ENCODE peak calls at places on chromosomes 11 and 22, in eight cellular contexts. One of them, this sample, is unnamed.

GRCh38 chr11:13008625-13009475 is at the start of gene RASSF10:
- DNase-seq in cardiac fibroblast: peak
- DNase-seq in CD8-positive, alpha-beta T cell: no peak
- DNase-seq in fibroblast of pulmonary artery: peak
- DNase-seq in transverse colon: peak
- DNase-seq in IMR-90: no peak
- DNase-seq in astrocyte of the spinal cord: peak
- DNase-seq in left lung: peak
- DNase-seq in this sample: no peak

GRCh38 chr22:36937319-36938027 is 24.0 kb downstream of the CSF2RB start:
- DNase-seq in cardiac fibroblast: no peak
- DNase-seq in CD8-positive, alpha-beta T cell: no peak
- DNase-seq in fibroblast of pulmonary artery: no peak
- DNase-seq in transverse colon: no peak
- DNase-seq in IMR-90: no peak
- DNase-seq in astrocyte of the spinal cord: no peak
- DNase-seq in left lung: no peak
- DNase-seq in this sample: no peak

GRCh38 chr11:116913000-116913399 is 75.6 kb upstream of the APOA1 start:
- DNase-seq in cardiac fibroblast: peak
- DNase-seq in CD8-positive, alpha-beta T cell: no peak
- DNase-seq in fibroblast of pulmonary artery: peak
- DNase-seq in transverse colon: no peak
- DNase-seq in IMR-90: peak
- DNase-seq in astrocyte of the spinal cord: peak
- DNase-seq in left lung: no peak
- DNase-seq in this sample: no peak

GRCh38 chr11:85803920-85804319 is 7.0 kb downstream of the SYTL2 start:
- DNase-seq in cardiac fibroblast: no peak
- DNase-seq in CD8-positive, alpha-beta T cell: no peak
- DNase-seq in fibroblast of pulmonary artery: no peak
- DNase-seq in transverse colon: no peak
- DNase-seq in IMR-90: no peak
- DNase-seq in astrocyte of the spinal cord: no peak
- DNase-seq in left lung: no peak
- DNase-seq in this sample: no peak

GRCh38 chr11:776459-777287 is 614 bp downstream of the GATD1 start:
- DNase-seq in cardiac fibroblast: peak
- DNase-seq in CD8-positive, alpha-beta T cell: no peak
- DNase-seq in fibroblast of pulmonary artery: no peak
- DNase-seq in transverse colon: no peak
- DNase-seq in IMR-90: no peak
- DNase-seq in astrocyte of the spinal cord: no peak
- DNase-seq in left lung: peak
- DNase-seq in this sample: no peak

GRCh38 chr11:27290261-27290660 is 72.8 kb downstream of the CCDC34 start:
- DNase-seq in cardiac fibroblast: no peak
- DNase-seq in CD8-positive, alpha-beta T cell: no peak
- DNase-seq in fibroblast of pulmonary artery: no peak
- DNase-seq in transverse colon: no peak
- DNase-seq in IMR-90: no peak
- DNase-seq in astrocyte of the spinal cord: no peak
- DNase-seq in left lung: no peak
- DNase-seq in this sample: no peak

GRCh38 chr11:128582496-128583366 is 4.6 kb downstream of the ETS1 start:
- DNase-seq in cardiac fibroblast: peak
- DNase-seq in CD8-positive, alpha-beta T cell: no peak
- DNase-seq in fibroblast of pulmonary artery: peak
- DNase-seq in transverse colon: no peak
- DNase-seq in IMR-90: peak
- DNase-seq in astrocyte of the spinal cord: peak
- DNase-seq in left lung: no peak
- DNase-seq in this sample: no peak

GRCh38 chr11:134074766-134075165 is 5.9 kb downstream of the JAM3 start:
- DNase-seq in cardiac fibroblast: no peak
- DNase-seq in CD8-positive, alpha-beta T cell: no peak
- DNase-seq in fibroblast of pulmonary artery: no peak
- DNase-seq in transverse colon: no peak
- DNase-seq in IMR-90: no peak
- DNase-seq in astrocyte of the spinal cord: no peak
- DNase-seq in left lung: no peak
- DNase-seq in this sample: no peak

GRCh38 chr11:19951558-19952083 is 208.7 kb downstream of the DBX1 start:
- DNase-seq in cardiac fibroblast: peak
- DNase-seq in CD8-positive, alpha-beta T cell: no peak
- DNase-seq in fibroblast of pulmonary artery: peak
- DNase-seq in transverse colon: no peak
- DNase-seq in IMR-90: peak
- DNase-seq in astrocyte of the spinal cord: peak
- DNase-seq in left lung: no peak
- DNase-seq in this sample: peak
- H3K4me3 ChIP-seq in cardiac fibroblast: no peak
- H3K4me3 ChIP-seq in CD8-positive, alpha-beta T cell: no peak
- H3K4me3 ChIP-seq in fibroblast of pulmonary artery: no peak
- H3K4me3 ChIP-seq in transverse colon: no peak
- H3K4me3 ChIP-seq in IMR-90: no peak
- H3K4me3 ChIP-seq in astrocyte of the spinal cord: no peak
- H3K4me3 ChIP-seq in left lung: no peak
- H3K4me3 ChIP-seq in this sample: no peak

GRCh38 chr11:8809605-8810272 is 101.2 kb upstream of the AKIP1 start:
- DNase-seq in cardiac fibroblast: no peak
- DNase-seq in CD8-positive, alpha-beta T cell: no peak
- DNase-seq in fibroblast of pulmonary artery: no peak
- DNase-seq in transverse colon: no peak
- DNase-seq in IMR-90: no peak
- DNase-seq in astrocyte of the spinal cord: no peak
- DNase-seq in left lung: no peak
- DNase-seq in this sample: peak
- H3K4me3 ChIP-seq in cardiac fibroblast: peak
- H3K4me3 ChIP-seq in CD8-positive, alpha-beta T cell: no peak
- H3K4me3 ChIP-seq in fibroblast of pulmonary artery: peak
- H3K4me3 ChIP-seq in transverse colon: peak
- H3K4me3 ChIP-seq in IMR-90: peak
- H3K4me3 ChIP-seq in astrocyte of the spinal cord: peak
- H3K4me3 ChIP-seq in left lung: peak
- H3K4me3 ChIP-seq in this sample: no peak

DNA sequence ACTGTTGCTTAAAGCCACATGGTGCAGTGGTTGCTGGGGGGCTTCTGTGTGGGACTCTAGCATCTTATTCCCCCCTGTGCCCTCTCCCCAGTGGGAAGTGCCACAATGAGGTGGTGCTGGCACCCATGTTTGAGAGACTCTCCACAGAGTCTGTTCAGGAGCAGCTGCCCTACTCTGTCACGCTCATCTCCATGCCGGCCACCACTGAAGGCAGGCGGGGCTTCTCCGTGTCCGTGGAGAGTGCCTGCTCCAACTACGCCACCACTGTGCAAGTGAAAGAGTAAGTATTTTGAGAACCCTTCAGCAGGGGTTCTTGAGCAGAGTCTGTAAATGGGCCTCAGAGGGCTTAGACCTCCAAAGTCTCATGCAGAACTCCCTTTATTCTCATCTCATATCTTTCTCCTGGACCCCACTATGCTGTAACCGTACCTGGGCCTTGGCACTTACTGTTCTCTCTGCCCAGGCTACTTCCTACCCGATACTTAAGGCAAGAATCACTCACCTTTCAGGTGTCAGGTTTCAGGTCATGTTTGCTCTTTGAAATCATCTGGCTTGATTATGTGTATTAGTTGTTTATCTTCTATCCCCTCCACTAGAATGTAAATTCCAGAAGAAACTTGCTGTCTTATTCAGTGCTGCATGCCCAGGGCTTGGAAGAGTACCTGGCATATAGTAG is 32.4 kb downstream of the PIK3IP1 start:
- DNase-seq in cardiac fibroblast: no peak
- DNase-seq in CD8-positive, alpha-beta T cell: no peak
- DNase-seq in fibroblast of pulmonary artery: no peak
- DNase-seq in transverse colon: no peak
- DNase-seq in IMR-90: no peak
- DNase-seq in astrocyte of the spinal cord: no peak
- DNase-seq in left lung: no peak
- DNase-seq in this sample: no peak
- H3K4me3 ChIP-seq in cardiac fibroblast: no peak
- H3K4me3 ChIP-seq in CD8-positive, alpha-beta T cell: no peak
- H3K4me3 ChIP-seq in fibroblast of pulmonary artery: no peak
- H3K4me3 ChIP-seq in transverse colon: no peak
- H3K4me3 ChIP-seq in IMR-90: no peak
- H3K4me3 ChIP-seq in astrocyte of the spinal cord: no peak
- H3K4me3 ChIP-seq in left lung: no peak
- H3K4me3 ChIP-seq in this sample: no peak

GRCh38 chr11:64304032-64304315 is 1.4 kb upstream of the ESRRA start:
- DNase-seq in cardiac fibroblast: no peak
- DNase-seq in CD8-positive, alpha-beta T cell: no peak
- DNase-seq in fibroblast of pulmonary artery: no peak
- DNase-seq in transverse colon: no peak
- DNase-seq in IMR-90: no peak
- DNase-seq in astrocyte of the spinal cord: no peak
- DNase-seq in left lung: peak
- DNase-seq in this sample: no peak
- H3K4me3 ChIP-seq in cardiac fibroblast: peak
- H3K4me3 ChIP-seq in CD8-positive, alpha-beta T cell: peak
- H3K4me3 ChIP-seq in fibroblast of pulmonary artery: peak
- H3K4me3 ChIP-seq in transverse colon: no peak
- H3K4me3 ChIP-seq in IMR-90: no peak
- H3K4me3 ChIP-seq in astrocyte of the spinal cord: no peak
- H3K4me3 ChIP-seq in left lung: peak
- H3K4me3 ChIP-seq in this sample: peak

GRCh38 chr22:20130319-20130718 is 1.3 kb upstream of the ZDHHC8 start:
- DNase-seq in cardiac fibroblast: no peak
- DNase-seq in CD8-positive, alpha-beta T cell: no peak
- DNase-seq in fibroblast of pulmonary artery: no peak
- DNase-seq in transverse colon: no peak
- DNase-seq in IMR-90: no peak
- DNase-seq in astrocyte of the spinal cord: no peak
- DNase-seq in left lung: no peak
- DNase-seq in this sample: peak
- H3K4me3 ChIP-seq in cardiac fibroblast: no peak
- H3K4me3 ChIP-seq in CD8-positive, alpha-beta T cell: no peak
- H3K4me3 ChIP-seq in fibroblast of pulmonary artery: no peak
- H3K4me3 ChIP-seq in transverse colon: no peak
- H3K4me3 ChIP-seq in IMR-90: no peak
- H3K4me3 ChIP-seq in astrocyte of the spinal cord: no peak
- H3K4me3 ChIP-seq in left lung: no peak
- H3K4me3 ChIP-seq in this sample: no peak

DNA sequence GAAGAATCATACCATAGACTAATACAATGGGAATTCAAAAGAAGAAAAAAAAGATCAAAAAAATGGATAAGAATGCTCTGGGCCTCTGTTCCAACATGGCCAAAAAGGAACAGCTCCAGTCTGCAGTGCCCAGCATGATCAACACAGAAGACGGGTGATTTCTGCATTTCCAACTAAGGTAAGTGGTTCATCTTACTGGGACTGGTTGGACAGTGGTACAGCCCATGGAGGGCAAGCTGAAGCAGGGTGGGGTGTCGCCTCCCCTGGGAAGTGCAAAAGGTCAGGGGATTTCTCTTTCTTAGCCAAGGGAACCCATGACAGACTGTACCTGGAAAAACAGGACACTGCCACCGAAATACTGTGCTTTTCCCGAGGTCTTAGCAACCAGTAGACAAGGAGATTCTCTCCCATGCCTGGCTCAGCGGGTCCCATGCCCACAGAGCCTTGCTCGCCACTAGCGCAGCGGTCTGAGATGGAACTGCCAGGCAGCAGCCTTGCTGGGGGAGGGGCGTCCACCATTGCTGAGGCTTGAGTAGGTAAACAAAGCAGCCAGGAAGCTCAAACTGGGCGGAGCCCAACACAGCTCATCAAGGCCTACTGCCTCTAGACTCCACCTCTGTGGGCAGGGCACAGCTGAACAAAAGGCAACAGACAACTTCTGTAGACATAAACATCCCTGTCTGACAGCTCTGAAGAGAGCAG is 428.4 kb downstream of the MN1 start:
- DNase-seq in cardiac fibroblast: no peak
- DNase-seq in CD8-positive, alpha-beta T cell: no peak
- DNase-seq in fibroblast of pulmonary artery: no peak
- DNase-seq in transverse colon: peak
- DNase-seq in IMR-90: no peak
- DNase-seq in astrocyte of the spinal cord: no peak
- DNase-seq in left lung: no peak
- DNase-seq in this sample: no peak
- H3K4me3 ChIP-seq in cardiac fibroblast: no peak
- H3K4me3 ChIP-seq in CD8-positive, alpha-beta T cell: no peak
- H3K4me3 ChIP-seq in fibroblast of pulmonary artery: no peak
- H3K4me3 ChIP-seq in transverse colon: no peak
- H3K4me3 ChIP-seq in IMR-90: no peak
- H3K4me3 ChIP-seq in astrocyte of the spinal cord: no peak
- H3K4me3 ChIP-seq in left lung: no peak
- H3K4me3 ChIP-seq in this sample: no peak

GRCh38 chr11:123300874-123301695 is 106.0 kb upstream of the CLMP start:
- DNase-seq in cardiac fibroblast: peak
- DNase-seq in CD8-positive, alpha-beta T cell: no peak
- DNase-seq in fibroblast of pulmonary artery: peak
- DNase-seq in transverse colon: no peak
- DNase-seq in IMR-90: peak
- DNase-seq in astrocyte of the spinal cord: peak
- DNase-seq in left lung: no peak
- DNase-seq in this sample: peak
- H3K4me3 ChIP-seq in cardiac fibroblast: peak
- H3K4me3 ChIP-seq in CD8-positive, alpha-beta T cell: no peak
- H3K4me3 ChIP-seq in fibroblast of pulmonary artery: no peak
- H3K4me3 ChIP-seq in transverse colon: no peak
- H3K4me3 ChIP-seq in IMR-90: no peak
- H3K4me3 ChIP-seq in astrocyte of the spinal cord: no peak
- H3K4me3 ChIP-seq in left lung: peak
- H3K4me3 ChIP-seq in this sample: no peak

DNA sequence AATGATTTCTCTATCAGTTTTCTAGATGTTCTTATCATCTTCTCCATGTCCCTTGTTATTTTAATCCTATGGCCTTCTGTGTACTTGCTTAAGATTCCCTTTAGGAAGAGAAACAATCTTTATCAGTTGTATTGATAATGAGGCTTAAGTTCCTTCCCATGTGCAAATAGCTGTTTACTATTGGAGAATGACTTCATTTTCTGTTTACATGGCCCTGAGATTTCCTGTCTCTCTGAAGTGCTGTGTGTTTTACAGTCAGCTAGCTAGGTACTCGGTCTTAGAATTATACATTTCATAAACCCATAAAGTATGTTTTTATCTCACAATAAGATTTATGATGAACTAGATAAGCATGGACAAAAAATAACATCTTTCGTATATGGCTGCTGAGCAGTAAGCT is 67.5 kb upstream of the CCDC179 start:
- DNase-seq in cardiac fibroblast: no peak
- DNase-seq in CD8-positive, alpha-beta T cell: no peak
- DNase-seq in fibroblast of pulmonary artery: no peak
- DNase-seq in transverse colon: no peak
- DNase-seq in IMR-90: no peak
- DNase-seq in astrocyte of the spinal cord: no peak
- DNase-seq in left lung: no peak
- DNase-seq in this sample: no peak
- H3K4me3 ChIP-seq in cardiac fibroblast: no peak
- H3K4me3 ChIP-seq in CD8-positive, alpha-beta T cell: no peak
- H3K4me3 ChIP-seq in fibroblast of pulmonary artery: no peak
- H3K4me3 ChIP-seq in transverse colon: no peak
- H3K4me3 ChIP-seq in IMR-90: no peak
- H3K4me3 ChIP-seq in astrocyte of the spinal cord: no peak
- H3K4me3 ChIP-seq in left lung: no peak
- H3K4me3 ChIP-seq in this sample: no peak

GRCh38 chr22:38461057-38461413 is 6.0 kb upstream of the KCNJ4 start:
- DNase-seq in cardiac fibroblast: no peak
- DNase-seq in CD8-positive, alpha-beta T cell: no peak
- DNase-seq in fibroblast of pulmonary artery: no peak
- DNase-seq in transverse colon: no peak
- DNase-seq in IMR-90: no peak
- DNase-seq in astrocyte of the spinal cord: no peak
- DNase-seq in left lung: peak
- DNase-seq in this sample: no peak
- H3K4me3 ChIP-seq in cardiac fibroblast: no peak
- H3K4me3 ChIP-seq in CD8-positive, alpha-beta T cell: no peak
- H3K4me3 ChIP-seq in fibroblast of pulmonary artery: no peak
- H3K4me3 ChIP-seq in transverse colon: no peak
- H3K4me3 ChIP-seq in IMR-90: no peak
- H3K4me3 ChIP-seq in astrocyte of the spinal cord: no peak
- H3K4me3 ChIP-seq in left lung: no peak
- H3K4me3 ChIP-seq in this sample: peak